ENCODE peak calls at places on chromosome X, in seven cellular contexts. E, S, L, Y, G, C and A are unnamed samples.

GRCh38 chrX:78199851-78200250 is 60.4 kb upstream of the TAF9B start:
- DNase-seq in E (peak), S (peak), L (no peak), Y (peak), G (no peak), C (peak), A (no peak)

GRCh38 chrX:16175329-16175728 is 8.0 kb downstream of the MAGEB17 start:
- DNase-seq in E (no peak), S (no peak), L (no peak), Y (no peak), G (no peak), C (no peak), A (no peak)

GRCh38 chrX:22800360-22800759 is 199.4 kb upstream of the DDX53 start:
- DNase-seq in E (peak), S (peak), L (no peak), Y (peak), G (peak), C (peak), A (no peak)

GRCh38 chrX:49177338-49177833 is 5.7 kb downstream of the PLP2 start:
- DNase-seq in E (no peak), S (no peak), L (peak), Y (no peak), G (no peak), C (no peak), A (no peak)

GRCh38 chrX:42246814-42247213 is 323.5 kb upstream of the CASK start:
- DNase-seq in E (no peak), S (peak), L (no peak), Y (peak), G (peak), C (no peak), A (no peak)

GRCh38 chrX:48831909-48832291 is 3.5 kb downstream of the PCSK1N start:
- DNase-seq in E (no peak), S (peak), L (no peak), Y (no peak), G (no peak), C (peak), A (no peak)

GRCh38 chrX:30975467-30975866 is 86.4 kb upstream of the TAB3 start:
- DNase-seq in E (no peak), S (no peak), L (no peak), Y (no peak), G (no peak), C (no peak), A (no peak)

GRCh38 chrX:114599305-114599704 is 15.4 kb downstream of the HTR2C start:
- DNase-seq in E (no peak), S (no peak), L (no peak), Y (no peak), G (no peak), C (no peak), A (no peak)

GRCh38 chrX:40155617-40156471 is 58.1 kb upstream of the BCOR start:
- DNase-seq in E (no peak), S (no peak), L (peak), Y (no peak), G (no peak), C (peak), A (no peak)

GRCh38 chrX:50161143-50161542 is 39.7 kb downstream of the AKAP4 start:
- DNase-seq in E (peak), S (peak), L (no peak), Y (peak), G (no peak), C (peak), A (no peak)

GRCh38 chrX:133473451-133473850 is 58.2 kb upstream of the GPC4 start:
- DNase-seq in E (no peak), S (no peak), L (no peak), Y (no peak), G (no peak), C (no peak), A (no peak)

GRCh38 chrX:134258202-134258601 is 21.2 kb downstream of the CCDC160 start:
- DNase-seq in E (no peak), S (no peak), L (no peak), Y (no peak), G (no peak), C (no peak), A (no peak)

GRCh38 chrX:8607326-8607725 is 124.6 kb downstream of the ANOS1 start:
- DNase-seq in E (no peak), S (peak), L (no peak), Y (peak), G (no peak), C (peak), A (peak)

GRCh38 chrX:2500091-2500680 is 590 bp downstream of the DHRSX start:
- DNase-seq in E (peak), S (peak), L (peak), Y (peak), G (no peak), C (peak), A (no peak)

GRCh38 chrX:22424141-22424915 is 151.6 kb downstream of the CBLL2 start:
- DNase-seq in E (no peak), S (no peak), L (no peak), Y (no peak), G (no peak), C (no peak), A (no peak)

DNA sequence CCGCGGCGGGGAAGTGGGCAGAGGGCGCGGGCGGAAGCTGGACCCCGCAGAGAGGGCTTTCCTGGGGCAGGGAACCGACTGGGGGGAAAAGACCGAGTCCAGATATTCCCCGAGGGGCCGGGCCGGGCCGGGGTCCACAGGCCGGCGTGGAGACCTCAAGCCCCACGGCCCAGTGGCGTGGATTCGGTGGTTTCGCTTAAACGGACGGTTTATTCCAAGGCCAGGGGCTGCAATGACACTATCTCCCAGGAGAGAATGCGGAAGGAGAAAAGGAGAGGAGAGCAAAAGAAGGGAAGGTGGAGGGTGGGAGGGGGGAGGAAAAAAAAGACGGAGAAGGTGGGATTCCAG is 10.8 kb downstream of the ARX start:
- DNase-seq in E (no peak), S (no peak), L (no peak), Y (no peak), G (no peak), C (no peak), A (no peak)
- H3K4me3 ChIP-seq in E (peak), S (no peak), L (peak), Y (no peak), G (no peak), C (no peak), A (no peak)

DNA sequence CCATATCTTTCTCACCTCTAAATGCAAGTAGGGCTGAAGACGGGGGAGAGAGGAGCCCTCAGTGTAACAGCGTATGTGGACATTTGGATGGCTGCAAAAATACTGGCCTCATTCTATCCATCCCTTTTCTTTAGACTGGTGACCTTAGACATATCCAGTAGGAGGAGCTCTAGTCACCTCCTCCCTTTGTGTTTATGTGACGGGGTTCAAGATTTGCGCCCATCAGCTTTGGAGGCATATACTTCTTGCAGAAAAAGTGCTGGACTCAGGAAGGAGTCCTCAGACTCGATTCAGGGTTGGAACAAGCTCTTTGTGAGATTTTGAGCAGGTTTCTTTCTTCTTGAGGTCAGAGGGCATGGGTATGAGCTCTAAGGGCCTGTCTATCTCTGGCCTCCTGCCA is 86.2 kb downstream of the MAMLD1 start:
- DNase-seq in E (no peak), S (no peak), L (no peak), Y (no peak), G (no peak), C (no peak), A (no peak)
- TF ChIP-seq CTCF in E (no peak), S (peak), L (peak), Y (no peak), G (no peak), C (no peak), A (peak)

GRCh38 chrX:66002832-66003680 is 36.8 kb downstream of the VSIG4 start:
- DNase-seq in E (no peak), S (no peak), L (no peak), Y (no peak), G (no peak), C (no peak), A (no peak)

GRCh38 chrX:66008403-66008970 is 31.4 kb downstream of the VSIG4 start:
- DNase-seq in E (no peak), S (no peak), L (no peak), Y (no peak), G (no peak), C (no peak), A (no peak)

GRCh38 chrX:66007851-66008250 is 32.0 kb downstream of the VSIG4 start:
- DNase-seq in E (no peak), S (no peak), L (no peak), Y (no peak), G (no peak), C (no peak), A (no peak)

GRCh38 chrX:66004928-66005831 is 34.7 kb downstream of the VSIG4 start:
- DNase-seq in E (no peak), S (no peak), L (no peak), Y (no peak), G (no peak), C (no peak), A (no peak)

DNA sequence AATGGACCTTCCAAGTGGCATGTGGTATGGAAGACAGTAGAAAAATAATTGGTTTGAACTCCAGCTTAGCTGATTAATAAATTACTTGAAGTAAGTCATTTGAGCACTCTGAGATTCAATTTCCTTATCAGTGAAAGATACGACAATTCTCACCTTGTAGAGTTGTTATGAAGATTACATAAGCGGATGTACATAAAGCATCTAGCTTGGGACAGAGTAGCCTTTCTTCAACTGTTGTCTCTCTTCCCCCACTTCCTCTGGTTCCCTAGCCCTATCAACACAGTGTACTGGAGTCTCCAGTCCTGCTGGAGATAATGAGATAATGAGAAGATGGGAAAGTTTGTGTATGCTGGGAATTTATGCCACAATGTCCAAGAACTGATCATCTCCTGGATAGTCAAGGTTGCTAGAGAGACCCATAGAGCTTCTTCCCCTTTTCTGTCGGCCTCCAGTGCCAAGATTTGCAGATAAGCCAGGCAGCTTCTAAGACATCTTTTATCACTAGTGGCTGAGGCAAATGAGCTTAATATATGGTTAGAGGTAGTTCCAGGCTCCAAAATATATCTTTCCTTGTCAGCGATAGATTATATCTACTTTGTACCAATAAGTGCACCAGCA is 33.9 kb downstream of the VSIG4 start:
- DNase-seq in E (no peak), S (no peak), L (no peak), Y (no peak), G (no peak), C (no peak), A (no peak)
- H3K4me3 ChIP-seq in E (no peak), S (no peak), L (no peak), Y (no peak), G (no peak), C (no peak), A (no peak)

GRCh38 chrX:79570524-79571240 is 203.5 kb upstream of the ITM2A start:
- DNase-seq in E (no peak), S (no peak), L (no peak), Y (no peak), G (no peak), C (no peak), A (no peak)
- TF ChIP-seq CTCF in E (no peak), S (no peak), L (no peak), Y (no peak), G (no peak), C (no peak), A (no peak)

GRCh38 chrX:74250574-74250973 is 53.4 kb upstream of the ZCCHC13 start:
- DNase-seq in E (no peak), S (peak), L (no peak), Y (no peak), G (no peak), C (peak), A (no peak)
- H3K4me3 ChIP-seq in E (no peak), S (no peak), L (no peak), Y (no peak), G (no peak), C (no peak), A (no peak)

GRCh38 chrX:15056044-15056443 is 182.8 kb downstream of the MOSPD2 start:
- DNase-seq in E (peak), S (no peak), L (no peak), Y (no peak), G (no peak), C (no peak), A (no peak)

GRCh38 chrX:15055146-15055930 is 182.1 kb downstream of the MOSPD2 start:
- DNase-seq in E (peak), S (peak), L (no peak), Y (no peak), G (no peak), C (peak), A (no peak)

DNA sequence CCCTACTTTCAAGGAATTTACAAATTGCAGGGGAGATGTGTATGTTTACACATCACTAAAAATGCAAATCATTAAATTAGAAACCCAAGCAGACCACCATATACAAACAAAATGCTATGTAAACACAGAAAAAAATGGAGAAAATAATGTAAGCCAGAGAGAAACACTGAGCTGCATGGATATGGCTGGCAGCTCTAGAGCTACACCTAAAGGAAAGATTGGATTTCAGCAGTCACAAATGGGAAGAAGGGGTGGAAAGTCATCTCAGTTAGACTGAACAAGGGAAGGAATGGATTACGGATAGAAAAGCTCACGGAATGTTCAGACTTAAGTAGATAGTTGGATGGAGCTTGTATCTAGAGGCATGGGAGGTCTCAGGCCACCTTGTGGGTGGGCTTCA is 186.3 kb downstream of the MOSPD2 start:
- DNase-seq in E (no peak), S (peak), L (no peak), Y (no peak), G (no peak), C (no peak), A (no peak)
- TF ChIP-seq CTCF in E (peak), S (peak), L (no peak), Y (no peak), G (no peak), C (peak), A (peak)

GRCh38 chrX:131746491-131746968 is 202.7 kb downstream of the OR13H1 start:
- DNase-seq in E (peak), S (no peak), L (peak), Y (no peak), G (no peak), C (peak), A (peak)
- H3K4me3 ChIP-seq in E (peak), S (no peak), L (peak), Y (no peak), G (no peak), C (no peak), A (peak)

GRCh38 chrX:131783555-131784338 is 239.4 kb upstream of the STK26 start:
- DNase-seq in E (peak), S (no peak), L (peak), Y (no peak), G (no peak), C (peak), A (peak)
- TF ChIP-seq CTCF in E (peak), S (no peak), L (peak), Y (no peak), G (no peak), C (no peak), A (peak)

DNA sequence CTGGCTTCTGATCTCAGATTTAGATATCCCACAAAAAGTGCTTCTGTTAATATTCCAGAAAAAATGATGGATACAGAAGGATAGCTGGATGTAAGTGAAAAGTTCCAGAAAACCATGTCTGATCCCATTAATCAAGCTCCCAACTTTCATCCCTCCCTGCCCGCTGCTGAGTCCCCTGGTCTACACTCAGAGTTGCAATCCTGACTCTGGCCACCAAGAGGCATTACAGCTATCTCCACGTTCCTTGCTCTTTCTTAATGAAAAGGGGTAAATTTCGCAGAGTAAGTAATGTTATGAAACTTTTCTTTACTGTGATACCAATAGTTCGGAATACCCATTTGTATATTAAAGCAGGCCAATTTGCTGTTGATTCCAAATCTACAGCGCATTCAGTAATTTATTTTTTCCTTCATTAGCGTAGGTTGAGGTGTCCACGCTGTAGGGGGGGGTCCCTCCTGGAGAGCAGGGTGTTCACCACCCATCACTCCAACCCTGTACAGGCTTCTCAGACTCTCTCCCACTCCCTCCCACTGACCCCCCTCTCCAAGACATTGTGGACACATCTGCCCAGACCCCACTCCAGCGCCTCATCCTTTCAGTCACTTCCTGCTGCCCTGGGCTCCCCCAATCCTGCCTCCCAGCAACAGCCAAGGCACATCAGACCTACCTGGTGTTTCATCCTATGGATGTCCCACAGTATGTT is 55.1 kb downstream of the RAB40A start:
- DNase-seq in E (peak), S (peak), L (peak), Y (peak), G (no peak), C (peak), A (no peak)
- H3K4me3 ChIP-seq in E (no peak), S (peak), L (no peak), Y (peak), G (no peak), C (peak), A (no peak)